ENCODE peak calls at places on chromosomes 5 and 9, in six cellular contexts. C is CD4-positive, alpha-beta memory T cell; K is SK-N-SH; O is pancreas; Q is ovary; M is tibial nerve. T is an unnamed sample. For H3K4me1, the result is how much of the 10 kb centered on the place peaks cover.

GRCh38 chr5:10441992-10442435 is 335 bp downstream of the ROPN1L start:
- DNase-seq in C (no peak), K (no peak), O (no peak), Q (no peak), M (no peak), T (no peak)

GRCh38 chr9:3477236-3477834 is 48.5 kb downstream of the RFX3 start:
- DNase-seq in C (no peak), K (no peak), O (no peak), Q (no peak), M (no peak), T (no peak)

GRCh38 chr9:14573319-14573718 is 119.9 kb downstream of the ZDHHC21 start:
- DNase-seq in C (no peak), K (no peak), O (no peak), Q (no peak), M (no peak), T (no peak)

GRCh38 chr5:1670342-1670741 is 129.3 kb downstream of the MRPL36 start:
- DNase-seq in C (no peak), K (no peak), O (no peak), Q (no peak), M (no peak), T (no peak)

GRCh38 chr5:132260051-132260450 is 2.6 kb downstream of the PDLIM4 start:
- DNase-seq in C (no peak), K (peak), O (no peak), Q (no peak), M (no peak), T (peak)

GRCh38 chr9:130101963-130102362 is 48.3 kb downstream of the GPR107 start:
- DNase-seq in C (no peak), K (no peak), O (no peak), Q (no peak), M (no peak), T (no peak)

GRCh38 chr5:127826011-127826410 is 122.8 kb downstream of the CCDC192 start:
- DNase-seq in C (no peak), K (no peak), O (no peak), Q (no peak), M (no peak), T (no peak)

GRCh38 chr5:114367029-114367428 is 5.2 kb downstream of the KCNN2 start:
- DNase-seq in C (no peak), K (no peak), O (no peak), Q (no peak), M (no peak), T (no peak)

GRCh38 chr5:134507495-134507894 is 18.0 kb upstream of the JADE2 start:
- DNase-seq in C (no peak), K (no peak), O (no peak), Q (no peak), M (no peak), T (no peak)

GRCh38 chr5:3187846-3188425 is 407.7 kb upstream of the IRX1 start:
- DNase-seq in C (no peak), K (no peak), O (no peak), Q (no peak), M (no peak), T (peak)

GRCh38 chr5:145574889-145575573 is 260.1 kb downstream of the PRELID2 start:
- DNase-seq in C (no peak), K (no peak), O (no peak), Q (no peak), M (no peak), T (no peak)

GRCh38 chr9:114988962-114989599 is 58.7 kb upstream of the TNFSF8 start:
- DNase-seq in C (peak), K (no peak), O (no peak), Q (no peak), M (no peak), T (no peak)

GRCh38 chr9:34577635-34578240 is 11.8 kb downstream of the CNTFR start:
- DNase-seq in C (no peak), K (peak), O (no peak), Q (no peak), M (no peak), T (no peak)

GRCh38 chr9:34578241-34579096 is 11.1 kb downstream of the CNTFR start:
- DNase-seq in C (no peak), K (peak), O (no peak), Q (no peak), M (no peak), T (no peak)

GRCh38 chr9:34575775-34576592 is 13.5 kb downstream of the CNTFR start:
- DNase-seq in C (no peak), K (no peak), O (no peak), Q (no peak), M (no peak), T (no peak)

GRCh38 chr9:34576593-34576935 is 13.0 kb downstream of the CNTFR start:
- DNase-seq in C (no peak), K (no peak), O (no peak), Q (no peak), M (no peak), T (no peak)

DNA sequence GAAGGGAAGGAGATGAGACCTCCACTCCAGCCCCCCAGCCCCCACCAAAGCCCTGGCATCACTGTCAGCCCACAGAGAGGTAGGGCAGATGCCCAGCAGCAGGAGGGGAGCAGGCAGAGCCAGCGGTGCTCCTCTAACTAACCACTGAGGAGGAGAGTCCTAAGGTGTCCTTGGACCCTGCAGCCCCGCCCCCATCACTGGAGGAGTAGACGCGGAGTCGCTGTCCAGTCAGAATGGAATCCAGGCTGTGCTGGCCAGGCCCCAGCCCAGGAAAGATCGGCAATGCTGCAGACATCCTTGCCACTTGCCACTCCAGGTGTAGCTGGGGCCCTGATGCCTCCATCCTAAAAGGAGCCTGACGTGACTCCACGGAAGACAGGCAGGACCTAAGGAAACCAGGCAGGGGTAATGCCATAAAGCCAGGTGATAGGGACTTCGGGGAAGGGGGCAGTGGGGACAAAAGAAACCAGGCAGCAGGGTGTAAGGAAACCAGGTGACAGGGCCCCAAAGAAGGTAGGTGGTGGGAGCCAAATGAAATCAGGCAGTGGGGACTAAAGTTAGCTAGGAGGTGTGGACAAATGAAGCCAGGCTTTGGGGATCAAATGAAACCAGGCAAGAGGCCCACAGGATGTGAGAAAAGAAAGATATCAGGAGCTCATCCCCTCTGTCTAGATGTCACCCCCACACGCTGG is 12.4 kb downstream of the CNTFR start:
- DNase-seq in C (no peak), K (peak), O (no peak), Q (peak), M (no peak), T (no peak)
- H3K4me3 ChIP-seq in C (no peak), K (no peak), O (no peak), Q (no peak), M (no peak), T (no peak)

GRCh38 chr9:136604823-136605525 is 57.7 kb upstream of the EGFL7 start:
- DNase-seq in C (no peak), K (peak), O (no peak), Q (no peak), M (no peak), T (no peak)

GRCh38 chr9:136605966-136606365 is 56.8 kb upstream of the EGFL7 start:
- DNase-seq in C (no peak), K (no peak), O (no peak), Q (no peak), M (no peak), T (peak)

GRCh38 chr9:136608331-136609159 is 54.2 kb upstream of the EGFL7 start:
- DNase-seq in C (no peak), K (no peak), O (no peak), Q (no peak), M (no peak), T (no peak)

GRCh38 chr9:136607334-136607919 is 55.3 kb upstream of the EGFL7 start:
- DNase-seq in C (no peak), K (no peak), O (no peak), Q (no peak), M (no peak), T (no peak)

GRCh38 chr9:136606687-136607333 is 55.9 kb upstream of the EGFL7 start:
- DNase-seq in C (no peak), K (no peak), O (no peak), Q (no peak), M (no peak), T (peak)
- H3K4me1 ChIP-seq in C (under half), K (under half), O (under half), Q (under half), M (under half), T (under half)

GRCh38 chr9:37381094-37381741 is 41.3 kb upstream of the GRHPR start:
- DNase-seq in C (no peak), K (no peak), O (no peak), Q (no peak), M (no peak), T (no peak)
- H3K4me3 ChIP-seq in C (no peak), K (no peak), O (no peak), Q (no peak), M (no peak), T (no peak)

GRCh38 chr9:110101531-110102161 is 106.3 kb downstream of the C9orf152 start:
- DNase-seq in C (no peak), K (no peak), O (no peak), Q (no peak), M (no peak), T (no peak)
- H3K4me1 ChIP-seq in C (under half), K (under half), O (under half), Q (under half), M (under half), T (under half)

GRCh38 chr5:157892974-157893373 is 34.0 kb upstream of the CLINT1 start:
- DNase-seq in C (no peak), K (no peak), O (no peak), Q (no peak), M (no peak), T (no peak)

GRCh38 chr5:157886796-157887380 is 27.9 kb upstream of the CLINT1 start:
- DNase-seq in C (no peak), K (no peak), O (peak), Q (no peak), M (no peak), T (no peak)

GRCh38 chr5:157888814-157889532 is 30.0 kb upstream of the CLINT1 start:
- DNase-seq in C (no peak), K (no peak), O (no peak), Q (no peak), M (no peak), T (no peak)

GRCh38 chr5:157893611-157894010 is 34.7 kb upstream of the CLINT1 start:
- DNase-seq in C (no peak), K (no peak), O (no peak), Q (no peak), M (no peak), T (no peak)

GRCh38 chr5:157890825-157891587 is 32.1 kb upstream of the CLINT1 start:
- DNase-seq in C (no peak), K (no peak), O (no peak), Q (no peak), M (no peak), T (no peak)
- H3K4me3 ChIP-seq in C (no peak), K (no peak), O (no peak), Q (no peak), M (no peak), T (no peak)

DNA sequence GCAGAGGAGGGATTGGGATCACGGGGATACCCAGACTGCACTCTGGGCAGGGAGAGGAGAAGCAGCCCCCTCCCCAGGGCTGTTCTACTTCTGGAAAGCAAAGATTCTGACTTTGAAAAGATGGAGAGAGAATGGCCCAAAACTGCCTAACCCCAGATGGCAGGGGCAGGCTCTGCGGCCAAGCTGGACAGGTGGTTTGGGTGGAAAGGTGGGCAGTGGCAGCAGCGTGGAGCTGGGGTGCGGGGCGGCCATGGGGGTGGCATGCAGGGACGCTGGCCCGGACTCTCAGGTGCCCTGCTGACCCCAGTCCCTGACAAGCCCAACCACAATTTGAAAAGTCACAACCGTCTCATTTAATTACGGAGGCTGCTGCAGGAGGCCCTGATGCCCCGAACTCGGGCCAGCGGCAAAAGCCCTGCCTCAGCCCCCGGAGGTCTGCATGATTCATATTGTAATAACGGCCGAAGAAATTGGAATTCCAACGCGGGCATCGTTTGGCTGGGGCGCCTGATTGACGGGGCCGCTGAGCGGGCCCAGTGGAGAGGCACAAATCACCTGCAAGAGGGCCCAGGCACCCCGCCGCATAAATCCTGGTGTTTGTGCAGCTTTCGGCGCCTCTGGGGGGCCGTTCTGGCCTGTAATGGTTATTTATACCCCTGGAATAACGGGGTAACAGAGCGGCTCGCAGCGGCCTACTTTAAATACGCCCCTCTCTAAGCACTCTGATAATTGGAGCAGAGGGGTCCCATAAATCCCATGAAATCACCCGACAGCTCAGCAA is 41.8 kb upstream of the FCN2 start:
- DNase-seq in C (no peak), K (no peak), O (no peak), Q (no peak), M (no peak), T (no peak)
- H3K4me1 ChIP-seq in C (under half), K (under half), O (under half), Q (under half), M (under half), T (under half)

GRCh38 chr5:150672237-150672883 is 11.3 kb downstream of the MYOZ3 start:
- DNase-seq in C (no peak), K (peak), O (no peak), Q (peak), M (peak), T (no peak)

GRCh38 chr5:150671509-150672236 is 10.6 kb downstream of the MYOZ3 start:
- DNase-seq in C (no peak), K (peak), O (no peak), Q (no peak), M (no peak), T (no peak)

GRCh38 chr5:150670961-150671337 is 9.9 kb downstream of the MYOZ3 start:
- DNase-seq in C (no peak), K (no peak), O (no peak), Q (no peak), M (no peak), T (no peak)

GRCh38 chr5:150672884-150673275 is 11.8 kb downstream of the MYOZ3 start:
- DNase-seq in C (no peak), K (no peak), O (no peak), Q (no peak), M (no peak), T (no peak)

GRCh38 chr5:150670275-150670960 is 9.4 kb downstream of the MYOZ3 start:
- DNase-seq in C (no peak), K (no peak), O (no peak), Q (no peak), M (no peak), T (no peak)
- H3K4me3 ChIP-seq in C (no peak), K (no peak), O (no peak), Q (no peak), M (no peak), T (no peak)

GRCh38 chr5:17256839-17257238 is 39.4 kb downstream of the BASP1 start:
- DNase-seq in C (no peak), K (no peak), O (no peak), Q (no peak), M (no peak), T (no peak)

GRCh38 chr5:17257705-17258273 is 40.4 kb downstream of the BASP1 start:
- DNase-seq in C (no peak), K (no peak), O (no peak), Q (no peak), M (no peak), T (no peak)

GRCh38 chr5:17258429-17258828 is 41.0 kb downstream of the BASP1 start:
- DNase-seq in C (no peak), K (no peak), O (no peak), Q (no peak), M (no peak), T (peak)

GRCh38 chr5:17261075-17261474 is 43.6 kb downstream of the BASP1 start:
- DNase-seq in C (no peak), K (no peak), O (no peak), Q (no peak), M (no peak), T (no peak)

DNA sequence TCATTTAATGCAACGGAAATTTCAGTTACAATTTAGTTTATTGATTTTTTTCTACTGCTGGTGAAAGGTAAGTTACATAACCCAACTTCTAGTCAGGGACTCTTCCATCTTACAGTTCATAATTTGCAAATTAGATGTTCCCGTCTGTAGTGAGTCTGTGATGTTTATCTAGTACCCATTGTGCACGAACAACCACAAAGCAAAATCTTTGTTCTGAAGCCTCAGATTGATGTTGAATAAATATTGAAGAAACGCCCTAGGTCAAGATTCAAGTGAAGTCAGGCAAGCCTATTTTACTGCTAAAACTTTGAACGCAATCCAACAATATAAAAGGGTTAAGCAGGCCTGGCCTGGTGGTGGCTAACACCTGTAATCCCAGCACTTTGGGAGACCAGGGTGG is 43.1 kb downstream of the BASP1 start:
- DNase-seq in C (no peak), K (no peak), O (no peak), Q (no peak), M (no peak), T (no peak)
- H3K4me1 ChIP-seq in C (under half), K (under half), O (under half), Q (under half), M (under half), T (half or more)